ENCODE peak calls at places on chromosome 16, in seven cellular contexts. S, K, I, D, Z, A and R are unnamed samples.

GRCh38 chr16:8407351-8407750 is 183.0 kb downstream of the TMEM114 start:
- DNase-seq in S (no peak), K (no peak), I (no peak), D (no peak), Z (no peak), A (no peak), R (no peak)

GRCh38 chr16:80803341-80804060 is 897 bp downstream of the CDYL2 start:
- DNase-seq in S (no peak), K (peak), I (no peak), D (peak), Z (no peak), A (peak), R (peak)

GRCh38 chr16:85754403-85754802 is 3.5 kb upstream of the C16orf74 start:
- DNase-seq in S (no peak), K (no peak), I (no peak), D (no peak), Z (no peak), A (no peak), R (no peak)

GRCh38 chr16:26195225-26195624 is 503.5 kb downstream of the HS3ST4 start:
- DNase-seq in S (no peak), K (no peak), I (no peak), D (no peak), Z (no peak), A (no peak), R (no peak)

GRCh38 chr16:87060026-87060986 is 256.9 kb downstream of the C16orf95 start:
- DNase-seq in S (no peak), K (no peak), I (no peak), D (no peak), Z (peak), A (no peak), R (no peak)

GRCh38 chr16:80682435-80683070 is 121.8 kb downstream of the CDYL2 start:
- DNase-seq in S (no peak), K (no peak), I (peak), D (no peak), Z (no peak), A (no peak), R (no peak)

GRCh38 chr16:23410176-23410575 is 42.8 kb downstream of the COG7 start:
- DNase-seq in S (no peak), K (no peak), I (no peak), D (no peak), Z (no peak), A (peak), R (no peak)

GRCh38 chr16:35298460-35299243 is 1839.2 kb downstream of the TP53TG3F start:
- DNase-seq in S (no peak), K (no peak), I (no peak), D (no peak), Z (no peak), A (no peak), R (no peak)

GRCh38 chr16:17056666-17057065 is 414.1 kb downstream of the XYLT1 start:
- DNase-seq in S (no peak), K (no peak), I (no peak), D (no peak), Z (no peak), A (no peak), R (no peak)

GRCh38 chr16:14196539-14196938 is 125.4 kb downstream of the MRTFB start:
- DNase-seq in S (no peak), K (no peak), I (no peak), D (no peak), Z (no peak), A (no peak), R (no peak)

GRCh38 chr16:67571981-67572431 is 9.7 kb downstream of the CTCF start:
- DNase-seq in S (no peak), K (no peak), I (peak), D (no peak), Z (no peak), A (peak), R (no peak)

GRCh38 chr16:10206215-10206614 is 24.0 kb upstream of the GRIN2A start:
- DNase-seq in S (no peak), K (no peak), I (no peak), D (no peak), Z (no peak), A (no peak), R (no peak)

GRCh38 chr16:55052335-55053070 is 121.8 kb downstream of the IRX5 start:
- DNase-seq in S (no peak), K (no peak), I (no peak), D (no peak), Z (no peak), A (no peak), R (no peak)

GRCh38 chr16:27692576-27692975 is 142.6 kb downstream of the KATNIP start:
- DNase-seq in S (no peak), K (no peak), I (no peak), D (no peak), Z (peak), A (no peak), R (no peak)

GRCh38 chr16:2194852-2195315 is 1.5 kb downstream of the CASKIN1 start:
- DNase-seq in S (no peak), K (peak), I (no peak), D (peak), Z (no peak), A (peak), R (no peak)

GRCh38 chr16:23999663-24000062 is 163.9 kb downstream of the PRKCB start:
- DNase-seq in S (no peak), K (no peak), I (no peak), D (peak), Z (no peak), A (no peak), R (no peak)

GRCh38 chr16:675884-676564 is 553 bp downstream of the RHBDL1 start:
- DNase-seq in S (no peak), K (no peak), I (no peak), D (no peak), Z (no peak), A (no peak), R (no peak)

GRCh38 chr16:31016018-31016417 is 5.6 kb upstream of the STX1B start:
- DNase-seq in S (no peak), K (peak), I (no peak), D (no peak), Z (no peak), A (no peak), R (no peak)

GRCh38 chr16:31108035-31108793 is at the start of gene BCKDK:
- DNase-seq in S (peak), K (peak), I (peak), D (peak), Z (peak), A (peak), R (peak)

GRCh38 chr16:84144301-84144858 is 597 bp downstream of the HSDL1 start:
- DNase-seq in S (no peak), K (peak), I (no peak), D (peak), Z (peak), A (peak), R (peak)

GRCh38 chr16:20612551-20613470 is 36.6 kb upstream of the ACSM2B start:
- DNase-seq in S (peak), K (peak), I (no peak), D (no peak), Z (no peak), A (no peak), R (peak)

GRCh38 chr16:83932955-83933673 is 19.9 kb upstream of the OSGIN1 start:
- DNase-seq in S (no peak), K (no peak), I (no peak), D (no peak), Z (no peak), A (no peak), R (no peak)

GRCh38 chr16:88060524-88061219 is 109.4 kb downstream of the BANP start:
- DNase-seq in S (no peak), K (no peak), I (no peak), D (no peak), Z (no peak), A (no peak), R (no peak)

GRCh38 chr16:89324056-89325010 is 106.8 kb downstream of the ZNF778 start:
- DNase-seq in S (no peak), K (no peak), I (no peak), D (peak), Z (no peak), A (peak), R (no peak)

GRCh38 chr16:88781140-88782077 is 3.6 kb downstream of the PIEZO1 start:
- DNase-seq in S (no peak), K (no peak), I (no peak), D (peak), Z (no peak), A (no peak), R (no peak)

GRCh38 chr16:65125871-65126270 is 4.0 kb upstream of the CDH11 start:
- DNase-seq in S (no peak), K (no peak), I (no peak), D (no peak), Z (no peak), A (peak), R (no peak)

GRCh38 chr16:23803591-23804123 is 32.1 kb upstream of the PRKCB start:
- DNase-seq in S (peak), K (no peak), I (no peak), D (peak), Z (no peak), A (peak), R (peak)

GRCh38 chr16:25065899-25066298 is 45.6 kb upstream of the LCMT1 start:
- DNase-seq in S (no peak), K (no peak), I (no peak), D (no peak), Z (no peak), A (no peak), R (no peak)

GRCh38 chr16:88618182-88618955 is 20.0 kb upstream of the IL17C start:
- DNase-seq in S (no peak), K (peak), I (no peak), D (no peak), Z (no peak), A (no peak), R (no peak)

GRCh38 chr16:6541262-6541661 is 791.4 kb upstream of the RBFOX1 start:
- DNase-seq in S (no peak), K (no peak), I (no peak), D (no peak), Z (no peak), A (no peak), R (no peak)

GRCh38 chr16:58026705-58027340 is 1.3 kb downstream of the MMP15 start:
- DNase-seq in S (no peak), K (peak), I (no peak), D (peak), Z (no peak), A (no peak), R (peak)

GRCh38 chr16:1280783-1281182 is 24.9 kb downstream of the TPSD1 start:
- DNase-seq in S (no peak), K (no peak), I (no peak), D (no peak), Z (no peak), A (no peak), R (no peak)

GRCh38 chr16:47142469-47143328 is 1.0 kb downstream of the NETO2 start:
- DNase-seq in S (peak), K (peak), I (no peak), D (peak), Z (no peak), A (peak), R (peak)

GRCh38 chr16:47230296-47230695 is 86.6 kb upstream of the NETO2 start:
- DNase-seq in S (no peak), K (no peak), I (no peak), D (no peak), Z (no peak), A (no peak), R (no peak)

GRCh38 chr16:819336-819735 is 18.8 kb upstream of the GNG13 start:
- DNase-seq in S (no peak), K (no peak), I (no peak), D (peak), Z (no peak), A (no peak), R (no peak)

GRCh38 chr16:30724641-30725464 is 23.4 kb upstream of the PHKG2 start:
- DNase-seq in S (peak), K (no peak), I (no peak), D (no peak), Z (no peak), A (no peak), R (peak)

GRCh38 chr16:64305663-64306062 is 816.2 kb downstream of the CDH11 start:
- DNase-seq in S (no peak), K (no peak), I (no peak), D (no peak), Z (no peak), A (no peak), R (no peak)

GRCh38 chr16:50881331-50881830 is 139.5 kb downstream of the CYLD start:
- DNase-seq in S (no peak), K (no peak), I (no peak), D (no peak), Z (no peak), A (no peak), R (no peak)